ENCODE peak calls at places on chromosome 3, in nine cellular contexts. P is GM23338, S is MM.1S, Q is OCI-LY7, W is PC-3, C is HCT116, K is hepatocyte, V is GM23248, Y is SK-N-SH. X is an unnamed sample.

GRCh38 chr3:10740954-10741353 is 75.1 kb upstream of the SLC6A11 start:
- DNase-seq in P (no peak), S (no peak), Q (no peak), W (no peak), C (no peak), K (no peak), V (no peak), Y (no peak), X (no peak)

GRCh38 chr3:107621465-107621864 is 98.7 kb downstream of the BBX start:
- DNase-seq in P (no peak), S (no peak), Q (no peak), W (no peak), C (no peak), K (no peak), V (no peak), Y (no peak), X (no peak)

GRCh38 chr3:4060608-4061007 is 242.6 kb upstream of the SETMAR start:
- DNase-seq in P (no peak), S (no peak), Q (no peak), W (no peak), C (no peak), K (no peak), V (no peak), Y (no peak), X (no peak)

GRCh38 chr3:187017511-187018230 is 87.3 kb downstream of the ST6GAL1 start:
- DNase-seq in P (no peak), S (no peak), Q (no peak), W (no peak), C (no peak), K (no peak), V (no peak), Y (no peak), X (no peak)

GRCh38 chr3:32224047-32224446 is 14.4 kb upstream of the CMTM8 start:
- DNase-seq in P (no peak), S (no peak), Q (no peak), W (no peak), C (no peak), K (no peak), V (no peak), Y (no peak), X (peak; percentile 30)

GRCh38 chr3:49927798-49928197 is 1.8 kb downstream of the MON1A start:
- DNase-seq in P (no peak), S (no peak), Q (no peak), W (no peak), C (no peak), K (no peak), V (no peak), Y (no peak), X (no peak)

GRCh38 chr3:64932666-64933342 is 245.0 kb upstream of the ADAMTS9 start:
- DNase-seq in P (no peak), S (no peak), Q (no peak), W (no peak), C (no peak), K (peak; percentile 72), V (no peak), Y (no peak), X (no peak)

GRCh38 chr3:25618043-25618442 is 46.7 kb downstream of the TOP2B start:
- DNase-seq in P (no peak), S (no peak), Q (no peak), W (peak; percentile 41), C (no peak), K (peak; percentile 32), V (no peak), Y (no peak), X (no peak)

GRCh38 chr3:149969110-149969944 is 1.4 kb downstream of the PFN2 start:
- DNase-seq in P (peak; percentile 94), S (no peak), Q (no peak), W (peak; percentile 81), C (peak; percentile 57), K (peak; percentile 83), V (peak; percentile 93), Y (peak; percentile 46), X (peak; percentile 86)

GRCh38 chr3:115989927-115990326 is 366.6 kb downstream of the GAP43 start:
- DNase-seq in P (no peak), S (no peak), Q (no peak), W (no peak), C (no peak), K (no peak), V (peak; percentile 85), Y (no peak), X (no peak)

GRCh38 chr3:187831125-187832051 is 86.1 kb upstream of the BCL6 start:
- DNase-seq in P (no peak), S (no peak), Q (no peak), W (no peak), C (no peak), K (no peak), V (no peak), Y (no peak), X (peak; percentile 14)

GRCh38 chr3:173945081-173945652 is 547.6 kb downstream of the NLGN1 start:
- DNase-seq in P (no peak), S (no peak), Q (no peak), W (no peak), C (no peak), K (no peak), V (no peak), Y (no peak), X (no peak)
- TF ChIP-seq EZH2phosphoT487 in P (no peak), S (no peak), Q (no peak), W (no peak), C (no peak), K (no peak), V (no peak), Y (no peak), X (no peak)

DNA sequence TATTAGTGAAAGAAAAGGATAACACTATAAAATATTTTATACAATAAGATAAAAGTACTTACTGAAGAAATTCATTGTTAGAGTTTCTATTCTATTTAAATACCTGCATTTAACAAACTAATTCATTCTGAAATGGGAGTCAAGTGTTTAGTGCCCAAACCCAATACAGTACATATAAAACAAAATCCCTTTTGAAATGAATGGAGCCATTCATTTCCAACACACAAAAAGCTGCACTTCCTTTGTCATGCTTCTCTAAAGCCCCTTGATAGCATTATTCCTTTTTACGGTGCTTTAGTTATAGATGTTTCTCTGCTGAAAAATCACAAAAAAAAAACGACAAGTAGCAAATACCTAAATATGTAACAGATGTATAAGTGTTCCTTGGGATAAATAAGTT is 596.3 kb downstream of the ZIC1 start:
- DNase-seq in P (no peak), S (no peak), Q (no peak), W (no peak), C (no peak), K (no peak), V (no peak), Y (no peak), X (peak; percentile 22)
- TF ChIP-seq EZH2phosphoT487 in P (no peak), S (no peak), Q (no peak), W (no peak), C (no peak), K (no peak), V (no peak), Y (no peak), X (no peak)

GRCh38 chr3:53293867-53294266 is 38.0 kb upstream of the TKT start:
- DNase-seq in P (no peak), S (no peak), Q (no peak), W (no peak), C (no peak), K (no peak), V (no peak), Y (no peak), X (no peak)

DNA sequence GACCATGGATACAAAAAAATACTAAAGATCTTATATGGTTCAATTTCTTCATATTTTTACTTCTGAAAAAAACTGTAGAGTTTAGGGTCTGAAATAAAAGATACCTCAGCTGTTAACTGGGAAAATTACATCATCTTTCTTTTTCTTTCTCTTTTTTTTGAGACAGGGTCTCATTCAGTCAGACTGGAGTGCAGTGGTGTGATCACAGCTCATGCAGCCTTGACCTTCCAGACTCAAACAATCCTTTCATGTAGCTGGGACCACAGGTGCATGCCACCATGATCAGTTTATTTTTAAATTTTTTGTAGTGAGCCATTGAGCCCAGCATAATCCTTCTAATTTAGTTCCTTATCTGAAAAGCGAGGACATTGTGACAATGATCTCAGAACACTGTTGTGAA is 39.6 kb upstream of the TKT start:
- DNase-seq in P (no peak), S (no peak), Q (no peak), W (no peak), C (no peak), K (no peak), V (no peak), Y (no peak), X (no peak)
- TF ChIP-seq EZH2phosphoT487 in P (no peak), S (no peak), Q (no peak), W (no peak), C (no peak), K (no peak), V (no peak), Y (no peak), X (no peak)

GRCh38 chr3:194386610-194387009 is 12.5 kb downstream of the GP5 start:
- DNase-seq in P (no peak), S (no peak), Q (no peak), W (no peak), C (no peak), K (no peak), V (no peak), Y (no peak), X (peak; percentile 30)
- TF ChIP-seq EZH2phosphoT487 in P (no peak), S (no peak), Q (no peak), W (no peak), C (no peak), K (no peak), V (no peak), Y (no peak), X (no peak)

GRCh38 chr3:14561051-14561634 is 21.0 kb upstream of the GRIP2 start:
- DNase-seq in P (no peak), S (no peak), Q (no peak), W (peak; percentile 25), C (no peak), K (no peak), V (peak; percentile 83), Y (no peak), X (no peak)
- TF ChIP-seq EZH2phosphoT487 in P (no peak), S (no peak), Q (no peak), W (no peak), C (no peak), K (no peak), V (no peak), Y (no peak), X (no peak)

GRCh38 chr3:44962606-44963393 is 13.2 kb downstream of the ZDHHC3 start:
- DNase-seq in P (no peak), S (no peak), Q (no peak), W (peak; percentile 80), C (no peak), K (no peak), V (peak; percentile 27), Y (no peak), X (no peak)
- TF ChIP-seq EZH2phosphoT487 in P (no peak), S (no peak), Q (no peak), W (no peak), C (no peak), K (no peak), V (no peak), Y (no peak), X (no peak)

DNA sequence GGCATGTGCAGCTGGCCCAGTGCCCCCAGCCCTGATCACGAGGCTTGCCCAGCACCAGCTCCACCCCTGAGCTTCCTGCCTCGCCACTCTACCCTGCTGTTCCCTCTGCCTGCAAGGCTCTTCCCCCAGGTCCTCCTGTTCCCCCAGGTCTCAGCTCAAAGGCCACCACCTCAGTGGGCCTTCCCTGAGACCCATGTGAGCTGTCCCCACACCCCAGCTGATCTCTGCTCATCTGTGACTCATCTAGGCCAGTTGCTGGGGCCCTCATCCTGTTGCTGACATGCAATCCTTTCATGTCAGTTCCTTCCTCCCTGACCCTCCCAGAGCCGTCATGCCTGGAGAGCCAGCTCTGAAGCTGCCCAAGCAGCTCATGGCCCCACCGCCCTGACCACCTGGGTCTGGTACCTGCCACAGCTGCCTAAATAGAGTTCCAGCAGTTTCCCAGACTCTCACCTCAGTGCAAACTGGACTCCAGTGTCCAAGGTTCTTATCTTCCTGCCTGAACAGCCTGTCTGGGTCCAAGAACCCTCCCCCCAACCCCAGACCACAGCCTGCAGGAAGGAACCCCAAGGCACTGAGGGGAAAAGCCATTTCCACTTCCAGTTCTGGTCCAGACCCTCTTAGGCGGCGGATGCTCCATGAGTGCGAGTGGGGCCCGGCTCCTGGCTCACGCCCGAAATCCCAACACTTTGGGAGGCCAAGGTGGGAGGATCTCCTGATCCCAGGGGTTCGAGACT is 116.6 kb upstream of the IQSEC1 start:
- DNase-seq in P (no peak), S (no peak), Q (peak; percentile 20), W (peak; percentile 84), C (no peak), K (peak; percentile 57), V (peak; percentile 55), Y (no peak), X (no peak)
- TF ChIP-seq EZH2phosphoT487 in P (no peak), S (no peak), Q (no peak), W (no peak), C (no peak), K (no peak), V (no peak), Y (no peak), X (no peak)